ENCODE peak calls at places on chromosomes 13 and 19, in ten cellular contexts. One of them, this sample, is unnamed.

GRCh38 chr13:19713186-19713965 is 69.4 kb downstream of the PSPC1 start:
- DNase-seq in transverse colon: no peak
- DNase-seq in tibial nerve: no peak
- DNase-seq in fibroblast of lung: peak
- DNase-seq in testis: no peak
- DNase-seq in fibroblast of pulmonary artery: peak
- DNase-seq in psoas muscle: no peak
- DNase-seq in Peyer's patch: no peak
- DNase-seq in lower leg skin: no peak
- DNase-seq in epithelial cell of proximal tubule: no peak
- DNase-seq in this sample: peak

GRCh38 chr13:107900775-107901174 is 314.6 kb downstream of the LIG4 start:
- DNase-seq in transverse colon: no peak
- DNase-seq in tibial nerve: no peak
- DNase-seq in fibroblast of lung: peak
- DNase-seq in testis: no peak
- DNase-seq in fibroblast of pulmonary artery: peak
- DNase-seq in psoas muscle: no peak
- DNase-seq in Peyer's patch: no peak
- DNase-seq in lower leg skin: no peak
- DNase-seq in epithelial cell of proximal tubule: no peak
- DNase-seq in this sample: peak

GRCh38 chr13:29452773-29453574 is 142.5 kb downstream of the SLC7A1 start:
- DNase-seq in transverse colon: no peak
- DNase-seq in tibial nerve: no peak
- DNase-seq in fibroblast of lung: no peak
- DNase-seq in testis: no peak
- DNase-seq in fibroblast of pulmonary artery: no peak
- DNase-seq in psoas muscle: no peak
- DNase-seq in Peyer's patch: no peak
- DNase-seq in lower leg skin: no peak
- DNase-seq in epithelial cell of proximal tubule: no peak
- DNase-seq in this sample: no peak

GRCh38 chr13:113631341-113632095 is 26.5 kb downstream of the ATP4B start:
- DNase-seq in transverse colon: no peak
- DNase-seq in tibial nerve: no peak
- DNase-seq in fibroblast of lung: no peak
- DNase-seq in testis: no peak
- DNase-seq in fibroblast of pulmonary artery: no peak
- DNase-seq in psoas muscle: no peak
- DNase-seq in Peyer's patch: no peak
- DNase-seq in lower leg skin: no peak
- DNase-seq in epithelial cell of proximal tubule: no peak
- DNase-seq in this sample: no peak

GRCh38 chr13:28849441-28849840 is 29.3 kb downstream of the MTUS2 start:
- DNase-seq in transverse colon: no peak
- DNase-seq in tibial nerve: no peak
- DNase-seq in fibroblast of lung: no peak
- DNase-seq in testis: no peak
- DNase-seq in fibroblast of pulmonary artery: no peak
- DNase-seq in psoas muscle: no peak
- DNase-seq in Peyer's patch: no peak
- DNase-seq in lower leg skin: no peak
- DNase-seq in epithelial cell of proximal tubule: no peak
- DNase-seq in this sample: no peak

GRCh38 chr19:29665826-29666633 is 769 bp downstream of the PLEKHF1 start:
- DNase-seq in transverse colon: peak
- DNase-seq in tibial nerve: no peak
- DNase-seq in fibroblast of lung: peak
- DNase-seq in testis: peak
- DNase-seq in fibroblast of pulmonary artery: peak
- DNase-seq in psoas muscle: peak
- DNase-seq in Peyer's patch: peak
- DNase-seq in lower leg skin: no peak
- DNase-seq in epithelial cell of proximal tubule: no peak
- DNase-seq in this sample: no peak

GRCh38 chr13:33610471-33611015 is 207.4 kb upstream of the RFC3 start:
- DNase-seq in transverse colon: peak
- DNase-seq in tibial nerve: no peak
- DNase-seq in fibroblast of lung: no peak
- DNase-seq in testis: peak
- DNase-seq in fibroblast of pulmonary artery: peak
- DNase-seq in psoas muscle: peak
- DNase-seq in Peyer's patch: peak
- DNase-seq in lower leg skin: no peak
- DNase-seq in epithelial cell of proximal tubule: no peak
- DNase-seq in this sample: no peak

GRCh38 chr13:21913010-21913409 is 242.1 kb downstream of the FGF9 start:
- DNase-seq in transverse colon: no peak
- DNase-seq in tibial nerve: no peak
- DNase-seq in fibroblast of lung: no peak
- DNase-seq in testis: peak
- DNase-seq in fibroblast of pulmonary artery: no peak
- DNase-seq in psoas muscle: no peak
- DNase-seq in Peyer's patch: no peak
- DNase-seq in lower leg skin: no peak
- DNase-seq in epithelial cell of proximal tubule: no peak
- DNase-seq in this sample: no peak

GRCh38 chr19:53461866-53462265 is 5.7 kb upstream of the ZNF813 start:
- DNase-seq in transverse colon: no peak
- DNase-seq in tibial nerve: no peak
- DNase-seq in fibroblast of lung: no peak
- DNase-seq in testis: no peak
- DNase-seq in fibroblast of pulmonary artery: no peak
- DNase-seq in psoas muscle: no peak
- DNase-seq in Peyer's patch: no peak
- DNase-seq in lower leg skin: no peak
- DNase-seq in epithelial cell of proximal tubule: no peak
- DNase-seq in this sample: no peak

GRCh38 chr19:53467138-53467502 is 413 bp upstream of the ZNF813 start:
- DNase-seq in transverse colon: peak
- DNase-seq in tibial nerve: no peak
- DNase-seq in fibroblast of lung: no peak
- DNase-seq in testis: peak
- DNase-seq in fibroblast of pulmonary artery: no peak
- DNase-seq in psoas muscle: no peak
- DNase-seq in Peyer's patch: peak
- DNase-seq in lower leg skin: no peak
- DNase-seq in epithelial cell of proximal tubule: no peak
- DNase-seq in this sample: no peak

GRCh38 chr19:53467503-53468262 is at the start of gene ZNF813:
- DNase-seq in transverse colon: peak
- DNase-seq in tibial nerve: peak
- DNase-seq in fibroblast of lung: peak
- DNase-seq in testis: peak
- DNase-seq in fibroblast of pulmonary artery: peak
- DNase-seq in psoas muscle: peak
- DNase-seq in Peyer's patch: peak
- DNase-seq in lower leg skin: peak
- DNase-seq in epithelial cell of proximal tubule: peak
- DNase-seq in this sample: peak

GRCh38 chr19:53466726-53467125 is 807 bp upstream of the ZNF813 start:
- DNase-seq in transverse colon: no peak
- DNase-seq in tibial nerve: no peak
- DNase-seq in fibroblast of lung: no peak
- DNase-seq in testis: no peak
- DNase-seq in fibroblast of pulmonary artery: no peak
- DNase-seq in psoas muscle: no peak
- DNase-seq in Peyer's patch: no peak
- DNase-seq in lower leg skin: no peak
- DNase-seq in epithelial cell of proximal tubule: no peak
- DNase-seq in this sample: no peak

DNA sequence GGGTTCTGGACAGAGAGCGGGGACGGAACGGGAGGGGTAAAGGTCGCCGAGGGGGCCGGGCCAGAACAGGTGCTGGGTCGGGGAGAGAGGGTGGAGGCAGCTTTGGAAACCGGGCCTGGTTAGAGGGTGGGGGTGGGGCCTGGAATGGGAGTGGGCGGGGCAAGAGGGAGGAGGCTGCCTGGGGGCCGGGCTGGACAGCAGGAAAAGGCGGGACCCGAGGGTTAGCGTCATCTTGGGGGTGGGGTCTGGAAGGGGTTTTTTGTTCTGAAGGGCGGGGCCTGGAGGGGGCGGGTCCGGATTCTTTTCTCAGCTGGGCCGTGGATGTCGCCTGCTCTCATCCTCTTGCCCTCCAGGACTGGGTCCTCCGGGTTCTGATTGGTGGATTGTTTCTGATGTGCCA is 4.3 kb upstream of the ZNF813 start:
- DNase-seq in transverse colon: peak
- DNase-seq in tibial nerve: no peak
- DNase-seq in fibroblast of lung: peak
- DNase-seq in testis: peak
- DNase-seq in fibroblast of pulmonary artery: no peak
- DNase-seq in psoas muscle: peak
- DNase-seq in Peyer's patch: peak
- DNase-seq in lower leg skin: no peak
- DNase-seq in epithelial cell of proximal tubule: no peak
- DNase-seq in this sample: no peak
- H3K4me3 ChIP-seq in transverse colon: no peak
- H3K4me3 ChIP-seq in tibial nerve: no peak
- H3K4me3 ChIP-seq in fibroblast of lung: no peak
- H3K4me3 ChIP-seq in testis: peak
- H3K4me3 ChIP-seq in fibroblast of pulmonary artery: no peak
- H3K4me3 ChIP-seq in psoas muscle: peak
- H3K4me3 ChIP-seq in Peyer's patch: no peak
- H3K4me3 ChIP-seq in lower leg skin: no peak
- H3K4me3 ChIP-seq in epithelial cell of proximal tubule: no peak
- H3K4me3 ChIP-seq in this sample: no peak

GRCh38 chr19:40088299-40089047 is 2.3 kb downstream of the ZNF780A start:
- DNase-seq in transverse colon: no peak
- DNase-seq in tibial nerve: no peak
- DNase-seq in fibroblast of lung: no peak
- DNase-seq in testis: no peak
- DNase-seq in fibroblast of pulmonary artery: no peak
- DNase-seq in psoas muscle: no peak
- DNase-seq in Peyer's patch: no peak
- DNase-seq in lower leg skin: no peak
- DNase-seq in epithelial cell of proximal tubule: no peak
- DNase-seq in this sample: no peak
- TF ChIP-seq CTCF in transverse colon: no peak
- TF ChIP-seq CTCF in tibial nerve: no peak
- TF ChIP-seq CTCF in fibroblast of lung: no peak
- TF ChIP-seq CTCF in testis: no peak
- TF ChIP-seq CTCF in fibroblast of pulmonary artery: no peak
- TF ChIP-seq CTCF in psoas muscle: no peak
- TF ChIP-seq CTCF in Peyer's patch: no peak
- TF ChIP-seq CTCF in lower leg skin: no peak
- TF ChIP-seq CTCF in epithelial cell of proximal tubule: no peak
- TF ChIP-seq CTCF in this sample: no peak

GRCh38 chr19:896434-896833 is 3.1 kb downstream of the RNU6-9 start:
- DNase-seq in transverse colon: no peak
- DNase-seq in tibial nerve: no peak
- DNase-seq in fibroblast of lung: no peak
- DNase-seq in testis: no peak
- DNase-seq in fibroblast of pulmonary artery: no peak
- DNase-seq in psoas muscle: no peak
- DNase-seq in Peyer's patch: no peak
- DNase-seq in lower leg skin: no peak
- DNase-seq in epithelial cell of proximal tubule: no peak
- DNase-seq in this sample: no peak

GRCh38 chr19:892243-892996 is 567 bp downstream of the MED16 start:
- DNase-seq in transverse colon: peak
- DNase-seq in tibial nerve: no peak
- DNase-seq in fibroblast of lung: no peak
- DNase-seq in testis: no peak
- DNase-seq in fibroblast of pulmonary artery: no peak
- DNase-seq in psoas muscle: no peak
- DNase-seq in Peyer's patch: no peak
- DNase-seq in lower leg skin: no peak
- DNase-seq in epithelial cell of proximal tubule: no peak
- DNase-seq in this sample: no peak

GRCh38 chr19:896999-897398 is 3.7 kb downstream of the RNU6-9 start:
- DNase-seq in transverse colon: no peak
- DNase-seq in tibial nerve: no peak
- DNase-seq in fibroblast of lung: no peak
- DNase-seq in testis: no peak
- DNase-seq in fibroblast of pulmonary artery: no peak
- DNase-seq in psoas muscle: no peak
- DNase-seq in Peyer's patch: no peak
- DNase-seq in lower leg skin: no peak
- DNase-seq in epithelial cell of proximal tubule: no peak
- DNase-seq in this sample: no peak

GRCh38 chr19:890831-891230 is 2.2 kb downstream of the MED16 start:
- DNase-seq in transverse colon: no peak
- DNase-seq in tibial nerve: no peak
- DNase-seq in fibroblast of lung: no peak
- DNase-seq in testis: no peak
- DNase-seq in fibroblast of pulmonary artery: no peak
- DNase-seq in psoas muscle: peak
- DNase-seq in Peyer's patch: no peak
- DNase-seq in lower leg skin: no peak
- DNase-seq in epithelial cell of proximal tubule: no peak
- DNase-seq in this sample: no peak

GRCh38 chr19:893775-894090 is 449 bp downstream of the RNU6-9 start:
- DNase-seq in transverse colon: no peak
- DNase-seq in tibial nerve: no peak
- DNase-seq in fibroblast of lung: no peak
- DNase-seq in testis: no peak
- DNase-seq in fibroblast of pulmonary artery: no peak
- DNase-seq in psoas muscle: peak
- DNase-seq in Peyer's patch: no peak
- DNase-seq in lower leg skin: no peak
- DNase-seq in epithelial cell of proximal tubule: no peak
- DNase-seq in this sample: no peak
- H3K4me3 ChIP-seq in transverse colon: no peak
- H3K4me3 ChIP-seq in tibial nerve: peak
- H3K4me3 ChIP-seq in fibroblast of lung: no peak
- H3K4me3 ChIP-seq in testis: peak
- H3K4me3 ChIP-seq in fibroblast of pulmonary artery: no peak
- H3K4me3 ChIP-seq in psoas muscle: peak
- H3K4me3 ChIP-seq in Peyer's patch: peak
- H3K4me3 ChIP-seq in lower leg skin: no peak
- H3K4me3 ChIP-seq in epithelial cell of proximal tubule: no peak
- H3K4me3 ChIP-seq in this sample: peak

DNA sequence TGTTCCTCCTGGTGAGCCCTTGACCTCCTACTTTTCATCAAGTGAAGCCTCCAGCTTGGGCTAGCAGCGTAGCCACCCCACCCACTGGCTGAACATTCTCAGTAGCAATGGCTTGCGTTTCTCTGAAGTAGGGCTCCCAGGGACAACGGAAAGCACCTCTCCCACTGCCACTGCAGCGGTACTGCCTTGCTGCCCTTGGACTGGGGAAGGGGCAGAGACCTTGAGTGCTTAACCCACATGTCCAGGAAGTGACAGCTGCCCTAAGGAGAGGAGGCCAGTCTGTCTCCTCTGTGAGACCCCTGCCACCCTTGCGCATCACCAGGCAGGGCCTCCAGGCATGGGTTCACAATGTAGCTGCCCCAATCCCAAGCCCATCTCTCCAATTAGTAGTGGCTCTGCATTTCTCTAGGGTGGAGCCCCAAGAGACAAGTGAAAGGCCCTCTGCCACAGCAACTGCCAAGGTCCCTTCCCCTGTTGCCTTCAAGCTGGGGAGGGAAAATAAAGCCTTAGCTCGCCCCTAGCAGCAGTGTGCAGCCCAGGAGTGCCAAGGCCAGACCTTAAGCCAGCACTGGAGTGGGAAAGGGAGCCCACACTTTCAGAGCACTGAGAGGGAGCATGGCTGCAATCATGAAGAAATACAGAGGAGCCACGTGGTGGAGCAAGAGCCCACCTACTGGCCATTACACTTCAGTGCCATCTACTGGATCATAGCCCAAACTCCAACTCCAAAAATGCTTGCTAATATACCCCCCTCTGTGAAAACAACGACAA is 175.9 kb upstream of the TRPC4 start:
- DNase-seq in transverse colon: no peak
- DNase-seq in tibial nerve: no peak
- DNase-seq in fibroblast of lung: peak
- DNase-seq in testis: no peak
- DNase-seq in fibroblast of pulmonary artery: peak
- DNase-seq in psoas muscle: no peak
- DNase-seq in Peyer's patch: no peak
- DNase-seq in lower leg skin: no peak
- DNase-seq in epithelial cell of proximal tubule: no peak
- DNase-seq in this sample: peak
- TF ChIP-seq CTCF in transverse colon: peak
- TF ChIP-seq CTCF in tibial nerve: no peak
- TF ChIP-seq CTCF in fibroblast of lung: peak
- TF ChIP-seq CTCF in testis: no peak
- TF ChIP-seq CTCF in fibroblast of pulmonary artery: peak
- TF ChIP-seq CTCF in psoas muscle: no peak
- TF ChIP-seq CTCF in Peyer's patch: no peak
- TF ChIP-seq CTCF in lower leg skin: no peak
- TF ChIP-seq CTCF in epithelial cell of proximal tubule: peak
- TF ChIP-seq CTCF in this sample: peak

This sample was measured in astrocyte of the cerebellum.